ENCODE peak calls at places on chromosome 13, in seven cellular contexts. W is uterus, E is stomach, D is A549, M is body of pancreas, K is H1, Y is K562. T is an unnamed sample.
A peak's percentile ranks its signal among the peaks of the same experiment; 100 is the strongest.

GRCh38 chr13:19172007-19172646 is 9.5 kb downstream of the TUBA3C start:
- DNase-seq in W (no peak), E (no peak), D (no peak), M (no peak), K (no peak), Y (no peak), T (no peak)

GRCh38 chr13:25783480-25784081 is 268.2 kb downstream of the SHISA2 start:
- DNase-seq in W (no peak), E (no peak), D (no peak), M (no peak), K (no peak), Y (no peak), T (peak; percentile 25)

GRCh38 chr13:95307507-95307906 is 6.3 kb upstream of the ABCC4 start:
- DNase-seq in W (no peak), E (no peak), D (no peak), M (no peak), K (no peak), Y (no peak), T (no peak)

GRCh38 chr13:106533101-106533939 is 2.1 kb downstream of the EFNB2 start:
- DNase-seq in W (peak; percentile 76), E (peak; percentile 86), D (peak; percentile 43), M (peak; percentile 85), K (no peak), Y (no peak), T (peak; percentile 75)

GRCh38 chr13:24119593-24120508 is 40.7 kb upstream of the SPATA13 start:
- DNase-seq in W (no peak), E (no peak), D (no peak), M (no peak), K (no peak), Y (no peak), T (no peak)

GRCh38 chr13:59047546-59047945 is 1116.2 kb downstream of the DIAPH3 start:
- DNase-seq in W (no peak), E (no peak), D (no peak), M (no peak), K (no peak), Y (no peak), T (no peak)

GRCh38 chr13:40779049-40779448 is 8.1 kb upstream of the MRPS31 start:
- DNase-seq in W (no peak), E (no peak), D (no peak), M (no peak), K (no peak), Y (no peak), T (no peak)

GRCh38 chr13:94925263-94925662 is 212.9 kb upstream of the SOX21 start:
- DNase-seq in W (no peak), E (no peak), D (no peak), M (no peak), K (no peak), Y (no peak), T (no peak)

GRCh38 chr13:79311456-79311855 is 94.6 kb downstream of the RBM26 start:
- DNase-seq in W (no peak), E (no peak), D (no peak), M (no peak), K (no peak), Y (no peak), T (no peak)

GRCh38 chr13:42246541-42246940 is 25.4 kb upstream of the AKAP11 start:
- DNase-seq in W (no peak), E (no peak), D (no peak), M (no peak), K (no peak), Y (no peak), T (no peak)

GRCh38 chr13:28583661-28584091 is 75.3 kb upstream of the POMP start:
- DNase-seq in W (no peak), E (no peak), D (no peak), M (no peak), K (no peak), Y (peak; percentile 41), T (no peak)

GRCh38 chr13:75635621-75636338 is at the start of gene LMO7:
- DNase-seq in W (peak; percentile 32), E (peak; percentile 53), D (peak; percentile 23), M (peak; percentile 54), K (no peak), Y (peak; percentile 49), T (no peak)
- H3K27ac ChIP-seq in W (peak within 1 kb of the TSS; percentile 50), E (no peak within 1 kb of the TSS), D (peak within 1 kb of the TSS; percentile 87), M (peak within 1 kb of the TSS; percentile 87), K (no peak within 1 kb of the TSS), Y (no peak within 1 kb of the TSS), T (no peak within 1 kb of the TSS)

GRCh38 chr13:29595380-29596063 is at the start of gene SLC7A1:
- DNase-seq in W (peak; percentile 67), E (peak; percentile 85), D (peak; percentile 66), M (peak; percentile 83), K (peak; percentile 72), Y (peak; percentile 87), T (no peak)
- TF ChIP-seq POLR2A in W (no peak), E (no peak), D (no peak), M (peak; percentile 11), K (peak; percentile 31), Y (no peak), T (peak; percentile 38)

GRCh38 chr13:31595568-31595967 is 143.8 kb upstream of the RXFP2 start:
- DNase-seq in W (no peak), E (no peak), D (no peak), M (no peak), K (no peak), Y (no peak), T (no peak)
- H3K4me3 ChIP-seq in W (no peak overlapping the region), E (no peak overlapping the region), D (no peak overlapping the region), M (no peak overlapping the region), K (no peak overlapping the region), Y (no peak overlapping the region), T (no peak overlapping the region)

GRCh38 chr13:46839399-46839798 is 42.4 kb upstream of the ESD start:
- DNase-seq in W (no peak), E (no peak), D (no peak), M (no peak), K (no peak), Y (no peak), T (no peak)

GRCh38 chr13:46845146-46845545 is 48.2 kb upstream of the ESD start:
- DNase-seq in W (no peak), E (no peak), D (no peak), M (no peak), K (no peak), Y (no peak), T (no peak)

GRCh38 chr13:46846736-46847135 is 49.8 kb upstream of the ESD start:
- DNase-seq in W (no peak), E (no peak), D (no peak), M (no peak), K (no peak), Y (no peak), T (no peak)

GRCh38 chr13:46850214-46850613 is 46.6 kb downstream of the HTR2A start:
- DNase-seq in W (no peak), E (no peak), D (no peak), M (no peak), K (no peak), Y (no peak), T (no peak)

DNA sequence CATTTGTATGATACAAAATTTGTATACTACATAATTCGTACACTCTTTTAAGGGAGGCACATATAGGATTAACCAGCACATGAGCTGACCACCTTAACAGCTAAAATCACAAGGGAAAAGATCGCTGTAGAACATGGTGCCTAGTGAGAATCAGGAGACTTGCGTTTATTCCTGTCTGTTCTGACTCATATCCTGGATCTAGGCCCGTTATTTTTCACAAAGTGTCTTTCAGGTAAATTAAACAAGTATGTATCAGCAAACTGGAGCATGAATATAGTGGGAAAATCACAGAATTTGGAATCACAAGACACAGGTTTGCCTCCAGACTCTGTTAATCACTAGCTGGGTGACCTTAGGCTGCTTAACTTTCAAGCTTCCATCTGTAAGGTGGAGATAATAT is 47.5 kb upstream of the ESD start:
- DNase-seq in W (no peak), E (no peak), D (no peak), M (no peak), K (no peak), Y (no peak), T (no peak)
- H3K27ac ChIP-seq in W (no peak overlapping the region), E (no peak overlapping the region), D (no peak overlapping the region), M (no peak overlapping the region), K (no peak overlapping the region), Y (no peak overlapping the region), T (no peak overlapping the region)